ENCODE peak calls at places on chromosomes 2 and 18, in four cellular contexts. B is K562, S is GM12878, Q is HepG2. Z is an unnamed sample.

GRCh38 chr2:158894078-158894477 is 74.4 kb upstream of the TANC1 start:
- DNase-seq in S (no peak), Q (peak), B (no peak), Z (no peak)

GRCh38 chr2:217189131-217189530 is 329.3 kb upstream of the TNP1 start:
- DNase-seq in S (no peak), Q (no peak), B (no peak), Z (no peak)

GRCh38 chr18:59885579-59886163 is 14.1 kb upstream of the PMAIP1 start:
- DNase-seq in S (peak), Q (no peak), B (no peak), Z (no peak)

GRCh38 chr2:235358981-235359471 is 134.8 kb upstream of the AGAP1 start:
- DNase-seq in S (no peak), Q (no peak), B (no peak), Z (no peak)

GRCh38 chr2:231554748-231555545 is 24.7 kb upstream of the NMUR1 start:
- DNase-seq in Q (no peak), B (no peak), S (no peak), Z (no peak)

GRCh38 chr2:239368321-239368720 is 32.5 kb downstream of the HDAC4 start:
- DNase-seq in S (no peak), Q (no peak), B (no peak), Z (no peak)

GRCh38 chr2:100265226-100265625 is 57.1 kb downstream of the LONRF2 start:
- DNase-seq in B (no peak), Q (no peak), S (no peak), Z (no peak)

GRCh38 chr2:238456966-238457926 is 30.5 kb downstream of the ASB1 start:
- DNase-seq in B (no peak), S (no peak), Q (peak), Z (no peak)

GRCh38 chr2:27573452-27573851 is 9.4 kb upstream of the ZNF512 start:
- DNase-seq in S (no peak), Q (no peak), B (no peak), Z (no peak)

GRCh38 chr2:86367501-86367778 is 30.0 kb upstream of the REEP1 start:
- DNase-seq in S (no peak), Q (no peak), B (no peak), Z (no peak)

GRCh38 chr2:86371482-86372002 is 34.1 kb upstream of the REEP1 start:
- DNase-seq in S (no peak), Q (no peak), B (no peak), Z (no peak)

GRCh38 chr2:86370579-86370978 is 33.2 kb upstream of the REEP1 start:
- DNase-seq in S (no peak), B (no peak), Q (no peak), Z (no peak)

GRCh38 chr2:86368181-86368824 is 30.9 kb upstream of the REEP1 start:
- DNase-seq in B (peak), Q (peak), S (no peak), Z (peak)

GRCh38 chr2:86366651-86367500 is 29.4 kb upstream of the REEP1 start:
- DNase-seq in S (no peak), Q (no peak), B (no peak), Z (no peak)
- TF ChIP-seq CREM in S (no peak), Q (no peak), B (no peak), Z (no peak)

GRCh38 chr2:112065966-112066365 is 10.9 kb downstream of the TMEM87B start:
- DNase-seq in B (no peak), Q (no peak), S (no peak), Z (no peak)
- TF ChIP-seq CREB1 in B (no peak), Q (no peak), S (no peak), Z (no peak)

DNA sequence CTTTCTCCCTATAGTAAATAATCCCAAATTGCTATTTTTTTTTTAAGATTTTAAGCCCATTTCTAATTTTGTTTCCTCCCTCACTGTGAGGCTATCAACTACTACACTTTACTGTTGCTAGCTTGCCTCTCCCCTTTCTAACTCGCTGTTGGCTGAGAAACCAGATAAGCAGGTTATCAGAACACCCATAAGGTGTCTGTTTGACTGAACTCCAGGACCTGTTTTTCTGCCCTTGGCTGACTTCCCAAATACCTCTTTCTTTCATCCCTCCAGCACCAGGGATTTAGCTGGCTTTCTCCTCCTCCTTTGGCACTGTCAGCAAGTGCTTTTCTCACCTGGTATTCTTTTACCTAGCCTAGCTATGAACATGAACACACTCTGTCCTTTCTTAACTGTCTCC is 11.1 kb downstream of the TRAK2 start:
- DNase-seq in S (no peak), B (peak), Q (peak), Z (no peak)
- TF ChIP-seq CREM in S (no peak), B (peak), Q (no peak), Z (no peak)

GRCh38 chr2:148812306-148812705 is 62.7 kb upstream of the KIF5C start:
- DNase-seq in Q (no peak), B (no peak), S (no peak), Z (no peak)
- TF ChIP-seq CREB1 in Q (no peak), B (no peak), S (no peak), Z (no peak)

GRCh38 chr18:52310651-52311050 is 29.3 kb upstream of the DCC start:
- DNase-seq in B (no peak), Q (no peak), S (no peak), Z (no peak)
- TF ChIP-seq CREM in B (no peak), Q (no peak), S (no peak), Z (no peak)

GRCh38 chr18:54611819-54612218 is 20.8 kb downstream of the DYNAP start:
- DNase-seq in S (no peak), B (no peak), Q (no peak), Z (no peak)

GRCh38 chr18:54616220-54616848 is 25.3 kb downstream of the DYNAP start:
- DNase-seq in B (peak), Q (no peak), S (no peak), Z (no peak)

GRCh38 chr18:54613174-54613573 is 22.1 kb downstream of the DYNAP start:
- DNase-seq in B (no peak), S (no peak), Q (no peak), Z (no peak)

GRCh38 chr18:54608008-54608642 is 17.1 kb downstream of the DYNAP start:
- DNase-seq in S (no peak), Q (no peak), B (no peak), Z (no peak)

DNA sequence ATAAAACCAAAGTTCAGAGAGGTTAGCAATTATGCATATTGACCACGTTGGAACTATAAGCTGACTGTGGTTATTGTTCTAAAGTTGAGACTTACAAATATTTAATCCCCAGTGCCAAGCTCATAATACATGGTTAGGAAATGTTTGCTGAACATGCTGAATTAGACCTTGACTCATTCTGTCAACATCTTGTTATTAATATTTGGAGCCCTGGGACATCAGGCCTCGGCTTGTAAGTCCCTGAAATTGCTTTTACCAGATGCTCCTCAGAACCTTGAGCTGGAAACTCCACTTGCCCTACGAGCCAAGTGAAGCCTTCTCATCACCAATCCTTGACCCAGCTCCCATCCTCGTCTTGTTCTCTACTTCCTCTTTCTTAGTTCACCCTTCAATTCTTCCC is 21.2 kb downstream of the DYNAP start:
- DNase-seq in Q (no peak), B (no peak), S (no peak), Z (no peak)
- TF ChIP-seq CREB1 in Q (no peak), B (no peak), S (no peak), Z (no peak)

DNA sequence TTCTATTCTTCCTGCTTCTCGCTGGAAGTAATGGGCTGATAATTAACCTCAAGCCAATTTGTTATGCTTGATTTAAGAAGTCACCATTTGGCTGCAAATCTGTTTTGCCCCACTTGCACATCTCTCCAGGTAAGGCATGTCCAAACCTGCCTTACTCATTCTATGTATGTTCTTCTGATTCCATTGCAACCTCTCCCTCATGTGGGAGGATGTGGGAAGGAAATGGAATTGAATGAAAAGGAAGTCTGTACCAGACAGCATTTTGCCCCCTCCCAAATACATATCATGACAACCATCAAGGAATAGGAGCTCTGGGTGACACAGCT is 131.7 kb downstream of the NRP2 start:
- DNase-seq in Q (no peak), S (no peak), B (no peak), Z (no peak)
- TF ChIP-seq CREM in Q (no peak), S (no peak), B (no peak), Z (no peak)

Z was measured in WTC11.